ENCODE peak calls at places on chromosomes 13 and 19, in four cellular contexts. R, N, C and D are unnamed samples.

GRCh38 chr13:106156468-106156867 is 379.0 kb downstream of the EFNB2 start:
- DNase-seq in R (no peak), N (peak; percentile 78), C (no peak), D (no peak)

GRCh38 chr19:56663931-56664500 is 7.5 kb downstream of the ZNF835 start:
- DNase-seq in R (no peak), N (no peak), C (no peak), D (no peak)

GRCh38 chr13:49776871-49777270 is 15.6 kb downstream of the KPNA3 start:
- DNase-seq in R (no peak), N (no peak), C (no peak), D (no peak)

GRCh38 chr13:49098771-49099512 is 121.2 kb upstream of the MLNR start:
- DNase-seq in R (no peak), N (peak; percentile 24), C (no peak), D (no peak)

GRCh38 chr13:76816394-76816793 is 69.8 kb downstream of the KCTD12 start:
- DNase-seq in R (no peak), N (no peak), C (no peak), D (no peak)

GRCh38 chr13:24982333-24982999 is 113.5 kb upstream of the PABPC3 start:
- DNase-seq in R (no peak), N (no peak), C (peak; percentile 68), D (no peak)

GRCh38 chr13:75938811-75939525 is 302.8 kb downstream of the LMO7 start:
- DNase-seq in R (no peak), N (no peak), C (no peak), D (no peak)

GRCh38 chr19:35370722-35371121 is at the start of gene GPR42:
- DNase-seq in R (no peak), N (no peak), C (no peak), D (peak; percentile 69)

GRCh38 chr13:56166864-56167263 is 973.9 kb upstream of the PRR20A start:
- DNase-seq in R (no peak), N (no peak), C (no peak), D (no peak)

GRCh38 chr13:33931397-33931987 is 113.5 kb downstream of the RFC3 start:
- DNase-seq in R (no peak), N (peak; percentile 46), C (no peak), D (no peak)

GRCh38 chr13:67230774-67231480 is 791 bp upstream of the PCDH9 start:
- DNase-seq in R (peak; percentile 24), N (no peak), C (peak; percentile 79), D (peak; percentile 86)

DNA sequence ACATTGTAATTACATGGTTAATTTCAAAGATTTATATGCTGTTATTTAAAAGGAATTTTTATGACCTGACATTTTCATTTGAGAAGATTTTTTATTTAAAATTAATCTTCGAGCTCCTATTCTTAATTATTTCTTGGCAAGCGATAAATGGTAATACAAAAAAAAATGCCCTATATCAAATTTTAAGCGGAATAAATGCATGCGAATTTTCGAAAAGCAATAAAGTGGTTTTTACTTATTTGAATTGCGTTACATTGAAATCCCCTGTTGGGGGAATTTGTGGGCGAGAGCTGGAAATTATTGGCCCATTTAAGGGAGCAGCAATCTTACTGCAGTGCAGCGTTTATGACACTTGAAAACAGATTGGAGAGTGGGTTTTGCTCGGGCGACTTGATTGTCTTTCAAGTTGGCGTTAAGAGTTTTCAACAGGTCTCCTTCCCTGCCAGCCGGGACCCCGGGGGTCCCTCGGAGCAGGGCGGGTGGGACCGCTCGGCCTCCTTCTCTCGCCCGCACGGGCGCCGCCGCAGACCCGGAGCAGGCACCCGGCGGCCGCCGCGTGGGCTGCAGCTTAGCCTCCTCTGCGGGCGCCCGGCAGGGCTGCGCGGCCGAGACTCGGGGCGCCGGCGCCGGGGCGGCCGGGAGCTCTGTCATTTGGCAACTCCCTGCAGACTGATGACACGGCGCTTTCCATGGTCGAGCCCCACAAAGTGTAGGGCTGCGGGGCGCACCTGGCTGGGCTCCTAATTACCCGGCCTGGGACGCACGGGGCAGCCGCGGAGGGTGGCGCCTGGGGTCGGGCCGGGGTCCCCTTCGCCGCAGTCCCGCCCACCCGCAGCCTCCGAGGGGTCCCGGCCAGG is 255.1 kb upstream of the SOX21 start:
- DNase-seq in R (no peak), N (no peak), C (peak; percentile 54), D (no peak)
- TF ChIP-seq POLR2A in R (no peak), N (no peak), C (no peak), D (no peak)

DNA sequence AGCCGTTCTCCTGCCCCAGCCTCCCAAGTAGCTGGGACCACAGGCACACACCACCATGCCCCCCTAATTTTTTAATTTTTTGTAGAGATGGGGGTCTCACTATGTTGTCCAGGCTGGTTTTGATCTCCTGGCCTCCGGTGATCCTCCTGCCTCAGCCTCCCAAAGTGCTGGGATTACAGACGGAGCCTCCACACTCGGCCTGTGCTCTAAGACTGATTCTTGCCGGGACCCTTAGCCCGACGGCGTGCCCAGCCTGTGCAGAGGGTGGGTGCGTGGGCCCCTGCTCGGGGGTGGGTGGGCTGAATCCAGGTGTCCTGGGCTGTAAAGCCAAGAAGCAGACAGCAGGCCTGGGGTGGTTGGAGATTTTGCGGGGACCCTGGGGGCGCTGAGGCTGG is 64.3 kb downstream of the GADD45B start:
- DNase-seq in R (no peak), N (no peak), C (no peak), D (no peak)
- H3K27ac ChIP-seq in R (peak overlapping the region; percentile 94), N (peak overlapping the region; percentile 77), C (peak overlapping the region; percentile 97), D (peak overlapping the region; percentile 84)

DNA sequence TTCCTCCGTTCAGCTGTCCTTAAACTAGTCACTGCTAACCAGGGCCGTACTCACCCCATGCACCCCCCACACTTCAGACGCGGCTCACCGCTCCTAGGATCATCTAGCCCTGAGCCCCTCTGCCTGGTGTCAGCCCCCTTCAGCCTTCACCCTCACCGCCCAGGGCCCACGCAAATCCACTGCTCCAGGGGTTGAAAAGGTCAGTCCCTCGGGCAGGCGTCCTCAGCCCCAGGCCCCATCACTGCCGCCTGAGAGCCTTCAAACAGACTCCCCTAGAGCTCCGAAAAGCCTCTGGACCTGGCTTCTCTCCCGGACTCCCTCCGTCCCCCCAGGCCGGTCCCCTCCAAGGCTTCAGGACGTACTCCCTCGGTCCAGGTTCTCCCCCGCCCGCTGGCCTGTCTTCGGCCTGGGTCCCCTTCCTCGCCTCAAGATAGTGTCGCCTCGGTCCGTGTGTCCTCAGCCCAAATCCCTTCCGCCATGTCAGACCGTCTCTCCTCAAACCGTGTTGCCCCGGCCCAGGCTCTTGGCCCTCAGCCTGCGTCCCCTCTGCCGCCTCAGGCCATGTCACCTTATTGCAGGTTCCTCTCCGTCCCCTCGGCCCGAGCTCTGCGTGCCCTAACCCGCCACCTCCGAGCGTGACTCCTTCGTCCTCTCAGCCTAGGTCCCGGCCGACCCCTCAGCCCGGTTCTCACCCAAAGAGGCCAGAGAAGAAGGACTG is 553 bp downstream of the NAPA start:
- DNase-seq in R (no peak), N (no peak), C (no peak), D (peak; percentile 86)
- H3K27me3 ChIP-seq in R (no peaks in the 10 kb centered on the region), N (no peaks in the 10 kb centered on the region), C (no peaks in the 10 kb centered on the region), D (no peaks in the 10 kb centered on the region)

GRCh38 chr19:10922638-10923014 is 5.8 kb downstream of the YIPF2 start:
- DNase-seq in R (no peak), N (no peak), C (no peak), D (no peak)
- TF ChIP-seq POLR2A in R (no peak), N (no peak), C (no peak), D (no peak)

DNA sequence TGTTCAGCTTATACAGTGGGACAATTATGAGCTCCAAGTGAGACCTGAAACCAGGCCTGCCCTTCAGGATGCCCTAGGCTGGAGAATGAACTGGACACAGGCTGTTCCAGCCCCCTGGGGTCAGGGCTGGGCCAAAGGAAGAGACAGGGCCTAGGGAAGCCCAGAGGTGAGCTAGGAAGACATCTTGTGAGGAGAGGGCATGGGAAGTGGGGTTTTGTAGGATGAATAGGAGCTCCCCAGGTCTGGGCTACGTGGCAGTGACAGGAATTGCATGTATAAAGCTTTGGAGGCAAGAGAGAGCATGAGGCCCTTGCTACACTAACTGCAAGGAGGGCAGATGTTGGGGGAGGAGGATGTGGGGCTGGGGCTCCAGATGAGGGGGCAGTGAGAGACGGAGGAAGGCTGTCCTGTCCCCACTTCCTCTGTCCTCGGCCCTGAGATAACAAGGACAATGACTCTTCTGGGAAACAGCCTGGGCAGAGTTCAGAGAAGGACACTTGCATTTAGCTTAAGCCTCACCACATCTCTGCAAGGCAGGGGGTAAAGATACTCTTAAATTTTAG is 1.5 kb upstream of the TBXA2R start:
- DNase-seq in R (no peak), N (no peak), C (no peak), D (no peak)
- H3K27ac ChIP-seq in R (peak overlapping the region; percentile 73), N (peak overlapping the region; percentile 79), C (peak overlapping the region; percentile 88), D (peak overlapping the region; percentile 5)